ENCODE peak calls at places on chromosomes 6 and 20, in nine cellular contexts. Q is activated T-helper 2 cell treated with anti-CD3 and anti-CD28 coated beads, Interferon-gamma antibody, Interleukin-2, Interleukin-4, amounts not matched to agents 10 μg/mL and 5 μg/mL and 100 μg/mL, durations not matched to agents 14 hours and 24 hours and 36 hours; H is naive B cell; B is HL-60; M is CD4-positive, alpha-beta T cell; C is AG09319; E is SJCRH30; D is kidney tubule cell; S is M059J. R is an unnamed sample.

GRCh38 chr6:82823361-82823760 is 242.3 kb downstream of the UBE3D start:
- DNase-seq in Q (no peak), C (no peak), S (no peak), E (no peak), B (no peak), D (no peak), M (no peak), H (no peak), R (no peak)

GRCh38 chr6:79408598-79408997 is 128.6 kb downstream of the LCA5 start:
- DNase-seq in H (no peak), E (no peak), S (no peak), D (no peak), M (no peak), B (no peak), C (no peak), Q (no peak), R (no peak)

GRCh38 chr20:50283370-50283769 is 92.7 kb downstream of the CEBPB start:
- DNase-seq in D (no peak), B (no peak), Q (no peak), M (no peak), E (no peak), C (no peak), S (no peak), H (no peak), R (no peak)

GRCh38 chr6:19896580-19897010 is 59.4 kb downstream of the ID4 start:
- DNase-seq in M (no peak), S (peak; percentile 36), B (no peak), D (peak; percentile 5), E (peak; percentile 2), Q (no peak), H (no peak), C (no peak), R (no peak)

GRCh38 chr20:62354031-62354808 is 12.9 kb downstream of the LAMA5 start:
- DNase-seq in Q (no peak), D (no peak), S (no peak), H (no peak), B (no peak), C (no peak), M (no peak), E (no peak), R (no peak)

GRCh38 chr6:46996860-46997641 is 45.1 kb downstream of the ADGRF1 start:
- DNase-seq in Q (no peak), M (no peak), E (no peak), H (no peak), S (peak; percentile 76), C (no peak), D (peak; percentile 65), B (no peak), R (no peak)

GRCh38 chr6:92292067-92292466 is 1127.3 kb downstream of the EPHA7 start:
- DNase-seq in S (no peak), E (no peak), D (no peak), C (no peak), B (no peak), M (no peak), H (no peak), Q (no peak), R (no peak)

GRCh38 chr6:21949211-21949801 is 347.5 kb downstream of the PRL start:
- DNase-seq in H (no peak), Q (no peak), B (no peak), M (no peak), C (no peak), E (peak; percentile 40), D (peak; percentile 64), S (peak; percentile 31), R (peak; percentile 86)

GRCh38 chr6:53752856-53753255 is 41.9 kb upstream of the LRRC1 start:
- DNase-seq in D (peak; percentile 7), Q (no peak), B (no peak), C (no peak), H (no peak), S (peak; percentile 85), E (no peak), M (no peak), R (no peak)

GRCh38 chr6:52815167-52816092 is 11.8 kb upstream of the GSTA1 start:
- DNase-seq in M (peak; percentile 10), H (peak; percentile 15), Q (peak; percentile 24), C (no peak), B (peak; percentile 8), D (peak; percentile 72), S (peak; percentile 72), E (peak; percentile 42), R (peak; percentile 39)

GRCh38 chr6:110543106-110543505 is 66.7 kb upstream of the SLC22A16 start:
- DNase-seq in E (peak; percentile 49), H (no peak), Q (no peak), S (peak; percentile 93), C (no peak), M (no peak), B (no peak), D (peak; percentile 65), R (no peak)

GRCh38 chr6:15184441-15184861 is 61.4 kb upstream of the JARID2 start:
- DNase-seq in Q (no peak), D (peak; percentile 17), M (no peak), H (peak; percentile 13), S (no peak), C (no peak), B (no peak), E (no peak), R (no peak)

GRCh38 chr20:63477944-63478343 is 5.5 kb upstream of the KCNQ2 start:
- DNase-seq in C (no peak), D (no peak), S (no peak), E (no peak), B (no peak), Q (no peak), M (no peak), H (no peak), R (no peak)

GRCh38 chr20:63079971-63080370 is 73.2 kb upstream of the BHLHE23 start:
- DNase-seq in S (no peak), M (no peak), D (no peak), E (no peak), Q (no peak), H (no peak), B (no peak), C (no peak), R (no peak)

GRCh38 chr6:131958551-131959470 is 7.6 kb upstream of the CCN2 start:
- DNase-seq in E (no peak), Q (no peak), D (no peak), B (no peak), H (no peak), C (no peak), S (no peak), M (no peak), R (no peak)

GRCh38 chr6:158262082-158262481 is 50.2 kb upstream of the TULP4 start:
- DNase-seq in S (no peak), M (no peak), E (no peak), B (no peak), H (no peak), C (no peak), Q (no peak), D (no peak), R (no peak)

GRCh38 chr20:25310921-25311728 is 63.2 kb downstream of the PYGB start:
- DNase-seq in D (peak; percentile 92), Q (no peak), B (no peak), C (no peak), H (no peak), E (peak; percentile 57), M (no peak), S (peak; percentile 96), R (no peak)

GRCh38 chr6:156231353-156231752 is 545.8 kb upstream of the ARID1B start:
- DNase-seq in M (no peak), B (no peak), D (no peak), S (no peak), H (peak; percentile 3), C (no peak), Q (no peak), E (no peak), R (no peak)

GRCh38 chr20:54356726-54357235 is 118.6 kb upstream of the DOK5 start:
- DNase-seq in D (no peak), H (no peak), B (no peak), Q (no peak), S (no peak), M (no peak), C (no peak), E (no peak), R (no peak)

GRCh38 chr20:32465092-32465900 is 107.2 kb downstream of the ASXL1 start:
- DNase-seq in B (no peak), C (peak; percentile 25), H (no peak), S (no peak), Q (no peak), D (peak; percentile 94), E (no peak), M (no peak), R (peak; percentile 83)

GRCh38 chr6:12099623-12100022 is 87.5 kb downstream of the HIVEP1 start:
- DNase-seq in D (no peak), E (no peak), Q (no peak), B (no peak), C (no peak), S (peak; percentile 26), H (no peak), M (no peak), R (no peak)

GRCh38 chr20:1761116-1761515 is 103.5 kb upstream of the SIRPG start:
- DNase-seq in S (peak; percentile 91), D (peak; percentile 83), B (no peak), M (no peak), E (no peak), Q (no peak), H (no peak), C (peak; percentile 5), R (peak; percentile 85)

R was measured in Caki2.